ENCODE peak calls at places on chromosome 12, in six cellular contexts. One of them, this sample, is unnamed.

GRCh38 chr12:41605528-41606295 is 417.6 kb downstream of the PDZRN4 start:
- DNase-seq in ELR: no peak
- DNase-seq in HTR-8/SVneo: no peak
- DNase-seq in fibroblast of lung: peak; percentile 57
- DNase-seq in GM23248: no peak
- DNase-seq in GM12865: peak; percentile 9
- DNase-seq in this sample: no peak

GRCh38 chr12:84786622-84787021 is 126.0 kb downstream of the SLC6A15 start:
- DNase-seq in fibroblast of lung: no peak
- DNase-seq in HTR-8/SVneo: no peak
- DNase-seq in GM23248: no peak
- DNase-seq in ELR: no peak
- DNase-seq in GM12865: no peak
- DNase-seq in this sample: no peak

GRCh38 chr12:120631097-120631496 is 9.3 kb upstream of the CABP1 start:
- DNase-seq in ELR: no peak
- DNase-seq in GM23248: no peak
- DNase-seq in GM12865: no peak
- DNase-seq in HTR-8/SVneo: no peak
- DNase-seq in fibroblast of lung: no peak
- DNase-seq in this sample: no peak

GRCh38 chr12:46145881-46146280 is 123.0 kb downstream of the SLC38A1 start:
- DNase-seq in ELR: no peak
- DNase-seq in GM23248: no peak
- DNase-seq in GM12865: no peak
- DNase-seq in HTR-8/SVneo: no peak
- DNase-seq in fibroblast of lung: no peak
- DNase-seq in this sample: no peak

GRCh38 chr12:79844693-79845092 is 90.2 kb downstream of the PPP1R12A start:
- DNase-seq in GM12865: no peak
- DNase-seq in HTR-8/SVneo: peak; percentile 43
- DNase-seq in ELR: peak; percentile 89
- DNase-seq in GM23248: peak; percentile 68
- DNase-seq in fibroblast of lung: peak; percentile 42
- DNase-seq in this sample: no peak

GRCh38 chr12:123354600-123354999 is 10.0 kb downstream of the SBNO1 start:
- DNase-seq in ELR: peak; percentile 16
- DNase-seq in HTR-8/SVneo: no peak
- DNase-seq in fibroblast of lung: no peak
- DNase-seq in GM12865: no peak
- DNase-seq in GM23248: no peak
- DNase-seq in this sample: no peak

GRCh38 chr12:89309452-89309802 is 42.9 kb downstream of the DUSP6 start:
- DNase-seq in HTR-8/SVneo: no peak
- DNase-seq in GM12865: no peak
- DNase-seq in fibroblast of lung: no peak
- DNase-seq in GM23248: no peak
- DNase-seq in ELR: peak; percentile 26
- DNase-seq in this sample: no peak

GRCh38 chr12:78473561-78473960 is 391.0 kb upstream of the SYT1 start:
- DNase-seq in fibroblast of lung: no peak
- DNase-seq in GM12865: no peak
- DNase-seq in HTR-8/SVneo: no peak
- DNase-seq in GM23248: no peak
- DNase-seq in ELR: no peak
- DNase-seq in this sample: no peak

GRCh38 chr12:90622431-90622830 is 332.5 kb downstream of the CCER1 start:
- DNase-seq in GM12865: no peak
- DNase-seq in ELR: no peak
- DNase-seq in fibroblast of lung: peak; percentile 64
- DNase-seq in HTR-8/SVneo: no peak
- DNase-seq in GM23248: peak; percentile 34
- DNase-seq in this sample: no peak

GRCh38 chr12:84738481-84738972 is 174.1 kb downstream of the SLC6A15 start:
- DNase-seq in HTR-8/SVneo: no peak
- DNase-seq in ELR: peak; percentile 10
- DNase-seq in GM12865: no peak
- DNase-seq in GM23248: peak; percentile 77
- DNase-seq in fibroblast of lung: peak; percentile 51
- DNase-seq in this sample: no peak

GRCh38 chr12:128570191-128571065 is 253.3 kb downstream of the SLC15A4 start:
- DNase-seq in HTR-8/SVneo: no peak
- DNase-seq in GM23248: no peak
- DNase-seq in fibroblast of lung: no peak
- DNase-seq in GM12865: peak; percentile 90
- DNase-seq in ELR: no peak
- DNase-seq in this sample: no peak

GRCh38 chr12:96208346-96208745 is 14.2 kb downstream of the ELK3 start:
- DNase-seq in GM23248: peak; percentile 91
- DNase-seq in fibroblast of lung: peak; percentile 89
- DNase-seq in GM12865: no peak
- DNase-seq in ELR: peak; percentile 74
- DNase-seq in HTR-8/SVneo: no peak
- DNase-seq in this sample: no peak

GRCh38 chr12:105850103-105850968 is 288.4 kb downstream of the NUAK1 start:
- DNase-seq in HTR-8/SVneo: no peak
- DNase-seq in fibroblast of lung: no peak
- DNase-seq in GM12865: no peak
- DNase-seq in ELR: no peak
- DNase-seq in GM23248: peak; percentile 12
- DNase-seq in this sample: no peak

GRCh38 chr12:1797011-1797901 is 23.1 kb upstream of the LRTM2 start:
- DNase-seq in GM12865: peak; percentile 64
- DNase-seq in GM23248: peak; percentile 63
- DNase-seq in HTR-8/SVneo: no peak
- DNase-seq in fibroblast of lung: no peak
- DNase-seq in ELR: no peak
- DNase-seq in this sample: peak; percentile 33

GRCh38 chr12:53845932-53846331 is 92.7 kb upstream of the HOXC13 start:
- DNase-seq in ELR: no peak
- DNase-seq in HTR-8/SVneo: no peak
- DNase-seq in fibroblast of lung: no peak
- DNase-seq in GM12865: no peak
- DNase-seq in GM23248: no peak
- DNase-seq in this sample: no peak

GRCh38 chr12:14207946-14208612 is 157.4 kb upstream of the ATF7IP start:
- DNase-seq in fibroblast of lung: no peak
- DNase-seq in GM12865: no peak
- DNase-seq in GM23248: no peak
- DNase-seq in HTR-8/SVneo: no peak
- DNase-seq in ELR: no peak
- DNase-seq in this sample: no peak